ENCODE peak calls at places on chromosome 14, in seven cellular contexts. G, C, W, K, H, I and Y are unnamed samples. For H3K36me3 and H3K27me3, the result is how much of the 10 kb centered on the place peaks cover.

GRCh38 chr14:65776193-65776592 is 363.7 kb downstream of the FUT8 start:
- DNase-seq in W (no peak), G (no peak), C (no peak), H (no peak), K (no peak), I (no peak), Y (no peak)

GRCh38 chr14:67583711-67584644 is 16.1 kb downstream of the PIGH start:
- DNase-seq in W (peak), G (peak), I (peak), H (peak), K (peak), C (no peak), Y (no peak)

GRCh38 chr14:31441273-31442110 is 15.8 kb downstream of the DTD2 start:
- DNase-seq in G (no peak), I (peak), K (no peak), W (no peak), C (no peak), H (no peak), Y (no peak)

GRCh38 chr14:79279645-79280399 is 931.5 kb downstream of the DIO2 start:
- DNase-seq in W (peak), K (peak), G (peak), C (peak), H (peak), I (no peak), Y (no peak)

GRCh38 chr14:41891624-41892023 is 284.9 kb downstream of the LRFN5 start:
- DNase-seq in C (no peak), W (no peak), I (peak), K (no peak), H (no peak), G (no peak), Y (no peak)

GRCh38 chr14:63421226-63421625 is 102.5 kb upstream of the GPHB5 start:
- DNase-seq in G (no peak), H (no peak), K (no peak), I (no peak), W (no peak), C (no peak), Y (no peak)

GRCh38 chr14:59360923-59361794 is 104.0 kb downstream of the GPR135 start:
- DNase-seq in C (peak), W (peak), K (no peak), I (peak), G (peak), H (no peak), Y (peak)

GRCh38 chr14:68376067-68376810 is 416.6 kb downstream of the ZFP36L1 start:
- DNase-seq in K (no peak), C (no peak), I (no peak), G (no peak), W (no peak), H (no peak), Y (peak)

GRCh38 chr14:29906256-29906885 is 21.3 kb downstream of the PRKD1 start:
- DNase-seq in C (no peak), G (no peak), W (no peak), I (peak), K (no peak), H (no peak), Y (peak)

GRCh38 chr14:86543531-86543930 is 1013.6 kb downstream of the FLRT2 start:
- DNase-seq in C (no peak), H (no peak), K (no peak), G (no peak), W (no peak), I (no peak), Y (no peak)

GRCh38 chr14:101039031-101039754 is 135.7 kb upstream of the RTL1 start:
- DNase-seq in I (no peak), H (no peak), C (no peak), K (no peak), W (no peak), G (no peak), Y (no peak)

GRCh38 chr14:87139299-87139698 is 853.7 kb downstream of the GALC start:
- DNase-seq in G (no peak), I (peak), C (no peak), H (no peak), W (no peak), K (no peak), Y (no peak)

GRCh38 chr14:61475316-61475715 is 153.9 kb downstream of the PRKCH start:
- DNase-seq in W (peak), G (peak), C (no peak), I (peak), K (peak), H (no peak), Y (no peak)

GRCh38 chr14:73873660-73874059 is 13.0 kb upstream of the ZNF410 start:
- DNase-seq in H (no peak), W (no peak), K (no peak), C (no peak), G (no peak), I (no peak), Y (no peak)

GRCh38 chr14:85437143-85437542 is 92.8 kb upstream of the FLRT2 start:
- DNase-seq in G (peak), C (no peak), H (no peak), W (peak), I (no peak), K (no peak), Y (peak)

GRCh38 chr14:64109821-64110554 is 184.2 kb downstream of the ESR2 start:
- DNase-seq in W (no peak), I (peak), H (no peak), C (no peak), G (no peak), K (no peak), Y (no peak)

GRCh38 chr14:22427771-22428228 is 161.2 kb downstream of the DAD1 start:
- DNase-seq in W (peak), I (peak), C (no peak), K (peak), H (no peak), G (peak), Y (no peak)

GRCh38 chr14:81246561-81247270 is 26.0 kb upstream of the GTF2A1 start:
- DNase-seq in G (no peak), I (no peak), H (no peak), C (no peak), W (no peak), K (no peak), Y (peak)

GRCh38 chr14:89669209-89669608 is 252.2 kb upstream of the FOXN3 start:
- DNase-seq in W (no peak), H (no peak), G (no peak), C (peak), I (no peak), K (no peak), Y (no peak)

GRCh38 chr14:36241183-36241582 is 64.7 kb upstream of the PTCSC3 start:
- DNase-seq in C (no peak), G (no peak), K (no peak), H (no peak), I (peak), W (no peak), Y (no peak)

GRCh38 chr14:68099348-68100045 is 279.9 kb downstream of the RAD51B start:
- DNase-seq in H (no peak), G (no peak), K (no peak), C (no peak), I (no peak), W (no peak), Y (no peak)

GRCh38 chr14:45103806-45104205 is 19.9 kb downstream of the PRPF39 start:
- DNase-seq in I (no peak), W (no peak), C (no peak), H (no peak), G (no peak), K (peak), Y (no peak)

GRCh38 chr14:61640834-61641170 is 54.5 kb upstream of the HIF1A start:
- DNase-seq in W (no peak), H (no peak), I (no peak), K (no peak), C (no peak), G (no peak), Y (no peak)

GRCh38 chr14:68651652-68652432 is 141.0 kb downstream of the ZFP36L1 start:
- DNase-seq in K (no peak), H (no peak), I (no peak), W (no peak), G (no peak), C (no peak), Y (peak)

GRCh38 chr14:34199585-34199984 is 248.7 kb upstream of the EGLN3 start:
- DNase-seq in W (no peak), C (no peak), K (no peak), G (peak), H (no peak), I (peak), Y (no peak)

GRCh38 chr14:85572845-85573244 is 42.9 kb downstream of the FLRT2 start:
- DNase-seq in G (no peak), W (no peak), H (no peak), C (no peak), K (no peak), I (peak), Y (no peak)

DNA sequence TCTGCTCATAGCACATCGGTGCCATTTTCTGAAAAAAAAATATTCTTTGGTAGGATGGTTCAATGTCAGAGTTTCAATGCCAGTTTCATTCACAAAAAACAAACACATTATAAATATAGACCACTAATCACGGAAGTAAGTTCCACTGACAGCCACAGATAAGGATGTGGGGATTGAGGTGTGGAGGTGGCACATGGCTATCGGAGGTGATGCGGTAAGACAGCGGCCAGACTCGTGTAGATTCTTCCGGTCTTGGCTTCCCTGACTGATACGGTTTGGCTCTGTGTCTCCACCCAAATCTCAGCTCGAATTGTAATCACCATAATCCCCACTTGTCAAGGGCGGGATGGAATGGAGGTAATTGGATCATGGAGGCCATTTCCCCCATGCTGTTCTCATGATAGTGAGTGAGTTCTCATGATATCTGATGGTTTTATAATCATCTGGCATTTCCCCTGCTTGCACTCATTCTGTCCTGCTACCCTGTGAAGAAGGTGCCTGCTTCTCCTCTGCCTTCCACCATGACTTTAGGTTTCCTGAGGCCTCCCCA is 693.4 kb downstream of the VRK1 start:
- DNase-seq in I (no peak), W (no peak), H (no peak), C (no peak), G (no peak), K (no peak), Y (no peak)
- H3K4me3 ChIP-seq in I (no peak), W (no peak), H (no peak), C (no peak), G (no peak), K (no peak), Y (no peak)

GRCh38 chr14:39456702-39457250 is 24.5 kb upstream of the FBXO33 start:
- DNase-seq in H (no peak), W (no peak), G (no peak), C (no peak), K (no peak), I (no peak), Y (no peak)

GRCh38 chr14:39447155-39447554 is 14.9 kb upstream of the FBXO33 start:
- DNase-seq in I (no peak), H (no peak), K (no peak), G (no peak), C (no peak), W (no peak), Y (no peak)

GRCh38 chr14:39454906-39455539 is 22.8 kb upstream of the FBXO33 start:
- DNase-seq in K (no peak), H (no peak), I (no peak), C (no peak), G (no peak), W (no peak), Y (no peak)

GRCh38 chr14:39451811-39452210 is 19.6 kb upstream of the FBXO33 start:
- DNase-seq in H (no peak), C (no peak), W (no peak), K (no peak), I (no peak), G (no peak), Y (no peak)

DNA sequence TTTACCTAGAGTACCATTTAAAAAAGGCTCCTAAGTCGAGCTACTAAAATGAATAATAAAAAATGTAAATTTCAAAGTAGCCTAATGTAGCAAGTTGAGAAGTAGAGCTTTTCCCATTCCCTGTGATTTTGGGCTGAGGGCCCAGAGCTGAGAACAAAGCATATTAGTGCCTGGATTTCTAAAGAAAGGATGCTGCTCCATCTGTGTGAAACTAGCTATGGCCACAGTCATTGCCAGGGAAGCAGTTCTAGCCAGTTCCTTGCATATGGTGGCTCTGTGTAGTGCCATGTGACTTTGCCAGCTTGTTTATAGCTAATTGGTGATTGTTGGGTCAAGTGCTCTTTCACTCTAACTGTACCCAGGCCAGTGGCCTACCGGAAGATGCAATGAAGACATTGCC is 20.4 kb upstream of the FBXO33 start:
- DNase-seq in C (no peak), W (no peak), H (no peak), K (no peak), I (no peak), G (no peak), Y (no peak)
- H3K36me3 ChIP-seq in C (under half), W (under half), H (under half), K (under half), I (under half), G (under half), Y (under half)

GRCh38 chr14:77270361-77271112 is 469 bp downstream of the NGB start:
- DNase-seq in I (no peak), H (no peak), G (no peak), C (no peak), W (no peak), K (peak), Y (no peak)
- H3K27me3 ChIP-seq in I (half or more), H (under half), G (under half), C (under half), W (half or more), K (half or more), Y (under half)

DNA sequence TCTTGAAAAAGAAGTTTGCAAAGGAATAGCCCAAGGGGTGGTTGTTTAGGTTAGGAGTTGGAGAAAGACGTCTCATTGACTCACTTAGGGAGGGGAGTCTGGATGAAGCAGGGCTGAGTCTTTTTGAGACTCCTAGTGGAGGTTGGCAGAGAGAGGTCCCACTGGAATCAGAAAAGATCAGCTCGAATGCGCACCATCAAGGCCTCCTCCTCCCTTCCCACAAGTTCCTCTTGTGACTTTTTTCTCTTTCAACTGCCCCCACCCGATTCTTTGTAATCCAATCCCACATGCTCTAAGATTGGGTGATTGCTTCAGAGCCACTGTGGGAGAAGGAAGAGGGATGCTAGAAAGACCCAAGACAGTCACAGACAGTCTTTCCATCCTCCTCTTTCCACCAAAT is 2.0 kb downstream of the ARHGEF40 start:
- DNase-seq in H (no peak), C (no peak), K (no peak), G (peak), I (peak), W (peak), Y (peak)
- H3K4me3 ChIP-seq in H (peak), C (peak), K (peak), G (peak), I (no peak), W (peak), Y (peak)

GRCh38 chr14:71022015-71022919 is 115.0 kb downstream of the PCNX1 start:
- DNase-seq in W (no peak), G (no peak), K (no peak), H (no peak), C (no peak), I (no peak), Y (no peak)
- H3K36me3 ChIP-seq in W (under half), G (under half), K (under half), H (under half), C (half or more), I (under half), Y (under half)

GRCh38 chr14:95756751-95757150 is 42.8 kb upstream of the TCL1A start:
- DNase-seq in H (no peak), G (no peak), W (no peak), I (no peak), K (no peak), C (no peak), Y (no peak)
- H3K27me3 ChIP-seq in H (under half), G (under half), W (under half), I (under half), K (under half), C (under half), Y (under half)

DNA sequence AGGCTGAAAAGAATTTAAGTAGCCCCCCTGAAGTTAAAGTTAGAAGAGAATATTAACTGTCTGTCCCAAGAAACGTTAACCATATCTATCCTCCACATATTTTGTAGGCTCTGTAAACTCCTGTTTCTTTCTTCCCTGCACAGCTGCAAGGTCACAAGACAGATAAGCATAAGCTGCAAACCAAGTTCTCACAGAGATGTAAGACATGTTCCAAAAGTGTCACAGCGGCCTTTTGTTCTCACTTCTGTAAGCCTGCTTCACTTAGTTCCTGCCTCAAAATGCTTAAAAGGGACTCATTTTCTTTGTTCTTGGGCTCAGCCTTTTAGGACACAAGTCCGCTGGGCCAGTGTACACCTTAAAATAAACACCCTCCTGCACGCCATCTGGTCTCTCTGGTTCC is 3.2 kb downstream of the RNASE1 start:
- DNase-seq in K (peak), W (no peak), I (peak), H (no peak), C (no peak), G (no peak), Y (no peak)
- H3K4me3 ChIP-seq in K (no peak), W (no peak), I (peak), H (no peak), C (peak), G (no peak), Y (no peak)

GRCh38 chr14:74898083-74898482 is 16.4 kb downstream of the DLST start:
- DNase-seq in C (no peak), I (no peak), H (no peak), W (no peak), K (no peak), G (no peak), Y (no peak)
- H3K36me3 ChIP-seq in C (half or more), I (half or more), H (half or more), W (under half), K (under half), G (half or more), Y (under half)

DNA sequence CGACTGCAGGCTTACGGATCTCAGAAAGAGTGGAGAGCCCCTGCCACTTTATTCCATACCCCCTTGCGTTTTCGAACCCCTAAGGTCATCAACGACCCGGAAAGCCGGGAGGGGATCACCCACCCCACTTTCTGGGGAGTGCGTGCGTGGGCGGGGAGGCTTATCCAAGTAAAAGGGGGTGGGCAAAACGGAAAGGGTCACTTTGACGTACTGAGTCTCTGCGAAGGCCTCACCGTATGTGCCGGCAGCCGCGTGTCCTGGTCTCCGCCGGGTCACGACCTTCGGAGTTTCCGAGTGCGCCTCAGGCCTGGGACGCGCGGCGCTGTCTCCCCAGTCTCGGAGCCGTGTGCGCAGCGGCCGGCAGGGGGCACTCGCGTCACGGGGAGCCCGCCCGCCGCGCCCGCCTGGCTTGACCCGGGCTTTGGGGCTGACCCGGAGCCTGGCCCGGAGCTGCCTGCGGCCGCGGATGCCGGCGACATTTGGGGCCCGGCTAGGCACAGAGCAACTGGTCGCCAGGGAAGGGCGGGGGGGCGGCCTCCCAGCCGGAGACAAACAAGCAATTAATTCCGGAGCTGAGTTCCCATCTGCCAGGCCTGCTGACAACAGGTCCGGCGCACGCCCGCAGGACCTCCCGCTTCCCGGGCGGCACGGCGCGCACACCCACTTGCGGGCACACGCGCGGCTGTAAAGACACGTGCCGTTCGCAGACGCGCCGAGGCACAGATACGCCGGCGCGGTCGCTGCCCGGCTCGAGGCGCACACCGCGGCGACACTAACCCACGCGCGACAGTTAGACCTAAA is 890 bp upstream of the KIF26A start:
- DNase-seq in H (peak), C (peak), K (peak), G (no peak), I (peak), W (peak), Y (peak)
- H3K27me3 ChIP-seq in H (under half), C (half or more), K (half or more), G (under half), I (under half), W (under half), Y (under half)

DNA sequence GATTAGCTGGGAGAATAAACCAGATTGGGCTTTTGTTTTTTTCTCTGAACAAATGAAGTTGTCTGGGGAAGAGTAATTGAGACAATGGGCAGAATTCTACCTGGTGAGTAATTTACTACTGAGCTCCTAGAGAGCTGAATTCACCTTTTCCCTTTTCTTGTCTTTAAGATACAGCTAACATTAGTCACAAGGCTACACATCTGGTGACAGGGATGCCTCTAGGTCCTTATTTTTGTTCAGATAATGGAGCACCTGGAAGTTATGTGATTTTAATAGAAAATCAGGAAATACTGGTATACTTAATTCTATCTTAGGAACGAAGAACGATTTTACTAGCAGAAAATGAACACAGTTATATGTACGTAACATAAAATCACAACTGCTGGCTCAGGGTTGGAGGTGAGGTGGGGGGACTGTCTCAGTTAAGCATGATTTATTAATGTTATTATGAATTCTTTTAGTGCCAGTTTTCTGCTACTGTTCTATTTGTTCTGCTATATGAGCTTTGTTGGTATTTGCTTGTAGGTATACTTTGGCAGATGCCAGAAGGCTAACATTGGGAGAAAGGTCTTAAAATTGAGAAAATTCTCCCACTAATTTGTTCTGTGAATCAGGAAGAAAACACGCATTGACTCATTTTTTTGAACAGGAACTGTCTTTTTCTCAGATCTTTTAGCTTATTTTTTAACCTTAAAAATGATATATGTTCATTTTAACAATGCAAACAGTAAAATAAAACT is 482.7 kb upstream of the RGS6 start:
- DNase-seq in G (no peak), I (no peak), K (no peak), W (no peak), H (no peak), C (no peak), Y (no peak)
- H3K4me3 ChIP-seq in G (no peak), I (no peak), K (no peak), W (no peak), H (no peak), C (no peak), Y (no peak)